ENCODE peak calls at places on chromosome 4, in four cellular contexts. D is K562, M is HepG2, V is GM12878. G is an unnamed sample.
A peak's percentile ranks its signal among the peaks of the same experiment; 100 is the strongest.

GRCh38 chr4:40722576-40723161 is 27.1 kb upstream of the NSUN7 start:
- DNase-seq in D (peak; percentile 8), V (peak; percentile 66), M (no peak), G (no peak)

GRCh38 chr4:174757736-174758135 is 71.3 kb downstream of the GLRA3 start:
- DNase-seq in M (no peak), D (peak; percentile 40), V (no peak), G (peak; percentile 69)

GRCh38 chr4:185793716-185794115 is 18.3 kb downstream of the SORBS2 start:
- DNase-seq in M (no peak), V (no peak), D (peak; percentile 3), G (no peak)

GRCh38 chr4:152255437-152255836 is 280.5 kb downstream of the FBXW7 start:
- DNase-seq in V (peak; percentile 63), D (no peak), M (no peak), G (no peak)

GRCh38 chr4:56704074-56704473 is 23.0 kb upstream of the HOPX start:
- DNase-seq in D (no peak), M (no peak), V (no peak), G (no peak)

GRCh38 chr4:172666711-172667368 is 501.8 kb upstream of the GALNT7 start:
- DNase-seq in D (peak; percentile 9), M (no peak), V (no peak), G (peak; percentile 57)

GRCh38 chr4:176799653-176800052 is 6.9 kb upstream of the VEGFC start:
- DNase-seq in D (no peak), M (no peak), V (no peak), G (no peak)

GRCh38 chr4:72987741-72988729 is 81.5 kb downstream of the COX18 start:
- DNase-seq in M (no peak), D (no peak), V (no peak), G (no peak)

GRCh38 chr4:182918791-182919302 is 1.7 kb upstream of the DCTD start:
- DNase-seq in V (peak; percentile 40), M (no peak), D (no peak), G (no peak)

GRCh38 chr4:102217345-102217744 is 127.9 kb downstream of the SLC39A8 start:
- DNase-seq in M (no peak), V (no peak), D (no peak), G (no peak)

GRCh38 chr4:66927937-66928336 is 617.4 kb downstream of the CENPC start:
- DNase-seq in V (no peak), D (no peak), M (no peak), G (no peak)

GRCh38 chr4:107366900-107367299 is 330.8 kb upstream of the DKK2 start:
- DNase-seq in M (no peak), V (no peak), D (no peak), G (no peak)

GRCh38 chr4:76949293-76950051 is at the start of gene SEPTIN11:
- DNase-seq in D (peak; percentile 95), M (peak; percentile 85), V (peak; percentile 55), G (peak; percentile 96)

GRCh38 chr4:75995727-75996126 is 5.0 kb upstream of the SDAD1 start:
- DNase-seq in M (peak; percentile 49), V (no peak), D (peak; percentile 60), G (peak; percentile 88)

GRCh38 chr4:172858731-172859230 is 309.8 kb upstream of the GALNT7 start:
- DNase-seq in D (no peak), M (no peak), V (no peak), G (no peak)

GRCh38 chr4:39469429-39470077 is 10.7 kb downstream of the LIAS start:
- DNase-seq in D (peak; percentile 67), V (peak; percentile 48), M (peak; percentile 89), G (peak; percentile 90)

GRCh38 chr4:60683357-60683756 is 516.8 kb upstream of the ADGRL3 start:
- DNase-seq in M (no peak), D (no peak), V (no peak), G (no peak)

GRCh38 chr4:186029731-186030421 is 39.1 kb upstream of the TLR3 start:
- DNase-seq in D (no peak), M (no peak), V (no peak), G (peak; percentile 30)

GRCh38 chr4:107666134-107666533 is 53.9 kb downstream of the PAPSS1 start:
- DNase-seq in V (no peak), D (no peak), M (peak; percentile 10), G (no peak)

GRCh38 chr4:116599859-116600258 is 485.5 kb downstream of the TRAM1L1 start:
- DNase-seq in D (peak; percentile 22), V (no peak), M (no peak), G (peak; percentile 52)

GRCh38 chr4:140238353-140239041 is 84.5 kb upstream of the MAML3 start:
- DNase-seq in M (no peak), V (no peak), D (peak; percentile 12), G (peak; percentile 61)

GRCh38 chr4:57077550-57078311 is 32.5 kb downstream of the IGFBP7 start:
- DNase-seq in M (peak; percentile 50), D (no peak), V (no peak), G (peak; percentile 84)

GRCh38 chr4:989722-990471 is 3.1 kb downstream of the IDUA start:
- DNase-seq in M (no peak), D (no peak), V (no peak), G (no peak)
- H3K4me3 ChIP-seq in M (no peak overlapping the region), D (no peak overlapping the region), V (no peak overlapping the region), G (no peak overlapping the region)

DNA sequence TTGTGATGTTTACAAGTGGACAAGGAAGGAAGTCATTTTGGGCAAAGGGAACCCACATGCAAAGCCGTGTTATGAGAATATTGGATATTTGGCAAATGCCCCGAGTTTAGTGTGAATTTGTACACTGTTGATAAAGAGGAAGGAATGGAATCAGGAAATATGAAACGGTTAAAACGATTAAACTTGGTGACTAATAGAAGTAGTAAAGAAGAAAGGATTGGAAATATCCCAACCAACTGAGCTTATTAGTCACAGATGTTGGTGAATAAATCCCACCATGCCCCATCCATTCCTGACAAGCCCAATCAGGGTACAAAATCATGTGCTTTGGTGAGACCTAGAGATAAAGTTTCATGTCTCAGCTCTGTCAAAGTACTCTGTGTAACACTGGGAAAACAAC is 22.0 kb downstream of the ARHGAP24 start:
- DNase-seq in M (no peak), D (no peak), V (no peak), G (no peak)
- TF ChIP-seq CREB1 in M (no peak), D (no peak), V (no peak), G (no peak)

DNA sequence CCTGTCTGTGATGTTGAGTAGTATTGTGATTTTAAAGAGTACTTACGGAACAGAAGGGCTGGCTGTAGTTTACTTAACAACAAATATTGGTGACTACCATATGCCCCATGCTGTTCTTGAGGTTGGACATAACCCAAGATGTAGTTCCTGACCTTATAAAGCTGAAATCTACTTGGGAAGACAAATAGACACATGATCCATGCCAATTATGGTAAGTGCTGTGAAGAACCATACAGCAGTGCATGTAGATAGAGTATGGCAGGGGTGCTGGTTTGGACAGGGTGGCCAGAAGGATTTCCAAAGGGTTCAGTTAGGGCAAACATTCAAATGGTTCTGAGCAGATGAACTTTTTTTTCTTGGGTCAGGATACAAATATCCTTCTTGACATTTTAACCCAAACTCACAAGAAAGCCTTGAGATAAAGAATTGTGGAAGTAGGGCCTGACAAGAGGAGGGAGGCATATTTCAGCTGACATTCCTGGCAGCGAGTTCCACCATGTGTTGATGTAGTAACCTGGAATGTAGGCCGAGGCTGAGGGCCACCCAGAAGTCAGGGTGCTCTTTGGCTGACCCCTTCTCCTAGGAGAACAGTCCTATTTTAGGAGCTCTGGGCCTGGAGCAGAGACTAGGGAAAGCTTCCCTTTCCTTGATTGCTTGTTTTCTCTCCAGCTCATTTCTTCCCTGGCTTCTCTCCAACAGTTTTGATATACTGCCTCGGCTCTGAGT is 74.2 kb downstream of the FREM3 start:
- DNase-seq in V (no peak), D (no peak), M (no peak), G (no peak)
- TF ChIP-seq JUNB in V (no peak), D (no peak), M (no peak), G (no peak)

GRCh38 chr4:8819019-8819418 is 52.6 kb downstream of the HMX1 start:
- DNase-seq in M (no peak), D (no peak), V (no peak), G (no peak)
- H3K4me3 ChIP-seq in M (no peak overlapping the region), D (no peak overlapping the region), V (no peak overlapping the region), G (no peak overlapping the region)

DNA sequence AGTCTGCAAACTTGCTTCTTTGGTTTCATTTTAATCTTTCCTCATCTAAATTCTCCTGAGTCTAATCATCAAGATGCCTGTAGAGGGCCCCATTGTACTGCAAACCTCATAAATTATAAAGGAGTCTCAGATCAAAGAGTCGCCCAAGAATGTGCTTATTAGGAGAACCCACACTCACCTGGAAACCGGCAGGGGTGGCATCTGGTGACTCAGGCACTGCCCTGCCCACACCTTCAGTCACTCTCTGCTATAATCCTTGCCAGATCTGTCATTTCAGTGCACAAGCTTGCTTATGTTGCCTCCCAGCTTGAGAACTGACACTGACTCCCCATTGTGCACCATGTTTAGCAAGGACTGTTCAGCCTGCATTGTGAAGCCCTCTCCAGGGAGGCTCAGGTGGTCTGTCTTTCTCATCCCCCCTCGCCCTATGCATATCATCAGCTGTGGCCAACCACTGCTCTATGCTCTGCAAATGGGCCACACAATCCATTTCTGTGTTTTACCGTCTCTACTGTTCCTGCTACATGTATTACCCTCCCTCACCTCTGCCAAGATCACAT is 12.4 kb downstream of the EPGN start:
- DNase-seq in D (peak; percentile 77), V (peak; percentile 9), M (peak; percentile 58), G (peak; percentile 90)
- TF ChIP-seq CREB1 in D (no peak), V (no peak), M (no peak), G (no peak)

DNA sequence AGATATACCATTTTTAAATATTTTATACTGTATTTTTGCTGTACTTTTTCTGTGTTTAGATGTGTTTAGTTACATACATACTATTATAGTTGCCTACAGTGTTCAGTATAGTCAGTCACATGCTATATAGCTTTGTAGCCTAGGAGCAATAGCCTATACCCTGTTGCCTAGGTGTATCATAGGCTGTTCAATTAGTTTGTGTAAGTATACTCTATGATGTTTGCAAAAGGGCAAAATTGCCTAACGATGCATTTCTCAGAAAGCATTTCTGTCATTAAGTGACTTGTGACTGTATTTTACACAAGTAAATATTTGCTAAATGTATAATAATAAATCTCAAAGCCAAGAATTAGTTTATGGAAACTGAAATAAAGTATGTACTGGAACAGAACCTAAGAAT is 9.5 kb downstream of the ETFDH start:
- DNase-seq in M (no peak), V (no peak), D (no peak), G (no peak)
- TF ChIP-seq JUNB in M (no peak), V (no peak), D (no peak), G (no peak)

GRCh38 chr4:110705440-110705782 is 82.5 kb upstream of the PITX2 start:
- DNase-seq in D (no peak), M (no peak), V (no peak), G (no peak)

GRCh38 chr4:110702326-110702725 is 79.4 kb upstream of the PITX2 start:
- DNase-seq in V (no peak), M (no peak), D (no peak), G (peak; percentile 27)

DNA sequence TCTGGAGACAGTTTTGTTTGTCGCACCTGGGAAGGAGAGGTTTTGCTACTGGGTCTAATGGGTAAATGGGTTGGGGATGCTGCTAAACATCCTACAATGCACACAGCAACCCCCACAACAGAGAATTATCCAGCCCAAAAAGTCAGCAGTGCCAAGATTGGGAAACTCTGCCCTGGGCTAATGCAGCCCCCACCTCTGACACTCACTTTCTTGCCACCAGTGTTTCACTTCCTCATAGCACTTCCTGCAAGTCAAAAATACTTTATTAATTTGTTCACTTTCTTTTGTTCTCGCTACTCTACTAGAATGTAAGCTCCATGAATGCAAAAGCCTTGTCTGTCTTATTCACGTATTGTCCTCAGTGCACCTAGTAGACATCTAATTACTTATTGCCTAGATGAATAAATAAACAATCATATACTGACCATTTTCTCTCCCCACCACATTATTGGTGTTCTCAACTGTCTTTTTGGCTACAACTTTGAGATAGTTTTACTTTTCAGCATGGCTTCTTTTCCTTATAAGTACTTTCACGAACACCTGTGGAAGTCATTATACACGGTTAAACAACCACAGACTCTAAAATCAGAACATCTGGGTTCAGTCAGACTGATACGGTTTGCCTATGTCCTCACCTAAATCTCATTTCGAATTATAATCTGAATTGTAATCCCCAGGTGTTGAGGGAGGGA is 82.0 kb upstream of the PITX2 start:
- DNase-seq in V (no peak), D (no peak), M (no peak), G (no peak)
- H3K4me3 ChIP-seq in V (no peak overlapping the region), D (no peak overlapping the region), M (no peak overlapping the region), G (no peak overlapping the region)

G was measured in GM23338.